ENCODE peak calls at places on chromosome X, in seven cellular contexts. H is SJSA1, M is neural progenitor cell, Q is pancreas, N is hepatocyte, Z is PC-3, A is uterus. X is an unnamed sample.

GRCh38 chrX:103151799-103152198 is 58.9 kb upstream of the NXF3 start:
- DNase-seq in H (no peak), M (no peak), Q (no peak), N (no peak), Z (peak; percentile 69), A (no peak), X (no peak)

GRCh38 chrX:72309297-72310071 is 3.8 kb upstream of the CITED1 start:
- DNase-seq in H (no peak), M (peak; percentile 24), Q (no peak), N (no peak), Z (no peak), A (no peak), X (no peak)

GRCh38 chrX:11899091-11899490 is 141.1 kb downstream of the MSL3 start:
- DNase-seq in H (peak; percentile 57), M (no peak), Q (no peak), N (no peak), Z (peak; percentile 91), A (no peak), X (no peak)

GRCh38 chrX:45771560-45772340 is 571.1 kb upstream of the DIPK2B start:
- DNase-seq in H (peak; percentile 75), M (no peak), Q (no peak), N (no peak), Z (peak; percentile 64), A (no peak), X (no peak)

GRCh38 chrX:11309220-11309619 is 16.0 kb downstream of the AMELX start:
- DNase-seq in H (no peak), M (peak; percentile 3), Q (no peak), N (no peak), Z (no peak), A (no peak), X (no peak)

GRCh38 chrX:132728296-132728695 is 230.1 kb downstream of the HS6ST2 start:
- DNase-seq in H (no peak), M (no peak), Q (no peak), N (no peak), Z (no peak), A (no peak), X (no peak)

GRCh38 chrX:14964500-14964899 is 91.3 kb downstream of the MOSPD2 start:
- DNase-seq in H (peak; percentile 48), M (no peak), Q (no peak), N (no peak), Z (peak; percentile 62), A (no peak), X (no peak)

GRCh38 chrX:35006361-35006760 is 63.8 kb downstream of the FAM47B start:
- DNase-seq in H (no peak), M (no peak), Q (no peak), N (no peak), Z (no peak), A (no peak), X (no peak)

GRCh38 chrX:12702509-12703091 is 88.6 kb upstream of the PRPS2 start:
- DNase-seq in H (no peak), M (peak; percentile 4), Q (peak; percentile 28), N (no peak), Z (peak; percentile 48), A (no peak), X (no peak)

GRCh38 chrX:34578237-34578636 is 78.8 kb downstream of the TMEM47 start:
- DNase-seq in H (peak; percentile 10), M (peak; percentile 41), Q (no peak), N (peak; percentile 64), Z (peak; percentile 57), A (no peak), X (no peak)

GRCh38 chrX:71163010-71163409 is 18.4 kb downstream of the NLGN3 start:
- DNase-seq in H (no peak), M (peak; percentile 44), Q (no peak), N (no peak), Z (no peak), A (no peak), X (no peak)

GRCh38 chrX:11089802-11090201 is 21.3 kb upstream of the HCCS start:
- DNase-seq in H (no peak), M (no peak), Q (no peak), N (no peak), Z (no peak), A (no peak), X (no peak)

GRCh38 chrX:137194164-137194563 is 160.4 kb upstream of the GPR101 start:
- DNase-seq in H (peak; percentile 12), M (peak; percentile 56), Q (peak; percentile 3), N (peak; percentile 24), Z (peak; percentile 72), A (no peak), X (no peak)

GRCh38 chrX:134604701-134605271 is 53.5 kb downstream of the PLAC1 start:
- DNase-seq in H (no peak), M (no peak), Q (peak; percentile 45), N (peak; percentile 27), Z (peak; percentile 51), A (no peak), X (no peak)

GRCh38 chrX:103248553-103248952 is 6.4 kb downstream of the TCEAL8 start:
- DNase-seq in H (no peak), M (no peak), Q (no peak), N (no peak), Z (peak; percentile 54), A (no peak), X (no peak)

GRCh38 chrX:107674480-107675364 is 46.4 kb downstream of the PRPS1 start:
- DNase-seq in H (peak; percentile 41), M (no peak), Q (no peak), N (peak; percentile 72), Z (no peak), A (peak; percentile 88), X (peak; percentile 88)

GRCh38 chrX:109974906-109975655 is 27.8 kb upstream of the TMEM164 start:
- DNase-seq in H (no peak), M (no peak), Q (no peak), N (no peak), Z (peak; percentile 3), A (no peak), X (no peak)

GRCh38 chrX:107571296-107571998 is 56.9 kb upstream of the PRPS1 start:
- DNase-seq in H (peak; percentile 66), M (no peak), Q (no peak), N (peak; percentile 32), Z (peak; percentile 88), A (no peak), X (peak; percentile 20)

GRCh38 chrX:136725446-136726104 is 55.2 kb downstream of the ARHGEF6 start:
- DNase-seq in H (no peak), M (no peak), Q (no peak), N (peak; percentile 10), Z (peak; percentile 50), A (peak; percentile 47), X (peak; percentile 63)

GRCh38 chrX:36909584-36909983 is 98.6 kb upstream of the FAM47C start:
- DNase-seq in H (no peak), M (no peak), Q (no peak), N (no peak), Z (no peak), A (no peak), X (no peak)

GRCh38 chrX:13168276-13168675 is 123.9 kb upstream of the FAM9C start:
- DNase-seq in H (no peak), M (no peak), Q (no peak), N (no peak), Z (no peak), A (no peak), X (no peak)

GRCh38 chrX:82732861-82733260 is 775.2 kb upstream of the POU3F4 start:
- DNase-seq in H (no peak), M (no peak), Q (no peak), N (no peak), Z (no peak), A (no peak), X (no peak)

DNA sequence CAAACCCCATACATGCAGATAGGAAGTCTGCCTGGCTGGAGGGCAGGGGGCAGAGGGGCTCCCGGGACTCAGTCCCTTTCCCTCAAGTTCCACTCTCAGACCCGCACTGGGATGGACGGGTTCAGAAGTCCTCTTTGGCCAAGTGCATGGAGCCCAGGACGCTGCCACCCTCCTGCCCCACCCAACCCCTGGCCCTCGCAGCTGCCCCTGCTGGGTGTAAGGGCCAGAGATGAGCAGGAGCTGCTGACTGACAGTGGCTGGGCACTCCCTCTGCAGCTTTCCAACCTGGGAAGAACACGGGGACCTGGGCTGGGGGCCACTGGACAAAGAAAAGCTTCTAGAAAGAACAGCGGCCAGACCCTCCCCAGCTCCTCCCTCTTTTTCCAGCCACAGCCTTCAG is 3.4 kb downstream of the L1CAM start:
- DNase-seq in H (no peak), M (no peak), Q (no peak), N (no peak), Z (no peak), A (no peak), X (no peak)
- H3K4me1 ChIP-seq in H (no peaks in the 10 kb centered on the region), M (peaks cover 17% of the 10 kb centered on the region), Q (no peaks in the 10 kb centered on the region), N (no peaks in the 10 kb centered on the region), Z (peaks cover 9% of the 10 kb centered on the region), A (peaks cover 4% of the 10 kb centered on the region), X (no peaks in the 10 kb centered on the region)

GRCh38 chrX:154720067-154720466 is 30.8 kb downstream of the GAB3 start:
- DNase-seq in H (no peak), M (no peak), Q (no peak), N (no peak), Z (peak; percentile 65), A (no peak), X (no peak)
- H3K4me1 ChIP-seq in H (peaks cover 28% of the 10 kb centered on the region), M (no peaks in the 10 kb centered on the region), Q (no peaks in the 10 kb centered on the region), N (no peaks in the 10 kb centered on the region), Z (peaks cover 26% of the 10 kb centered on the region), A (no peaks in the 10 kb centered on the region), X (no peaks in the 10 kb centered on the region)

DNA sequence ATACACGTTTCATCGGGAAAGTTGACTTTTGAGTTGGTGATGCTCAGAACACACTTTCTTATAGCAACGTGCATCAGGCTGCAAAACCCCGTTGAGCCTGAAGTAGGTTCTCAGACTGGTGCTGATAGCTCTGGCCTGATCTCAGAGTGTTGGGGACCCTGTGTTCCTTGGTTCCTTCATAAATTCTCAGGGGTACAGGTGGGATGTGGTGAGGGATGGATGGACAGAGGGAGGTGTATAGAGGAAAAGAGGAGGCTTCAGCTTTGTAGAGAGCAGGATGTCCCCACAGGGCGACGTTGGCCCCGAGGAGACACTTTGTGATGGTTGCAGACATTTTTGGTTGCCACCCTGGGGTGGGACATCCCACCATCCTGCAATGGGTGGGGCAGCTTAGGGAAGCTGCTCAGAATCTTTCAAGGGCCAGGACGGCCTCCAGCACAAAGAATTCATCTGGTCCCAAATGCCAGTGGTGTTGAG is 2.5 kb downstream of the CD99 start:
- DNase-seq in H (no peak), M (no peak), Q (no peak), N (no peak), Z (no peak), A (no peak), X (no peak)
- H3K4me1 ChIP-seq in H (peaks cover 59% of the 10 kb centered on the region), M (peaks cover 6% of the 10 kb centered on the region), Q (no peaks in the 10 kb centered on the region), N (peaks cover 56% of the 10 kb centered on the region), Z (peaks cover 32% of the 10 kb centered on the region), A (peaks cover 30% of the 10 kb centered on the region), X (peaks cover 45% of the 10 kb centered on the region)

DNA sequence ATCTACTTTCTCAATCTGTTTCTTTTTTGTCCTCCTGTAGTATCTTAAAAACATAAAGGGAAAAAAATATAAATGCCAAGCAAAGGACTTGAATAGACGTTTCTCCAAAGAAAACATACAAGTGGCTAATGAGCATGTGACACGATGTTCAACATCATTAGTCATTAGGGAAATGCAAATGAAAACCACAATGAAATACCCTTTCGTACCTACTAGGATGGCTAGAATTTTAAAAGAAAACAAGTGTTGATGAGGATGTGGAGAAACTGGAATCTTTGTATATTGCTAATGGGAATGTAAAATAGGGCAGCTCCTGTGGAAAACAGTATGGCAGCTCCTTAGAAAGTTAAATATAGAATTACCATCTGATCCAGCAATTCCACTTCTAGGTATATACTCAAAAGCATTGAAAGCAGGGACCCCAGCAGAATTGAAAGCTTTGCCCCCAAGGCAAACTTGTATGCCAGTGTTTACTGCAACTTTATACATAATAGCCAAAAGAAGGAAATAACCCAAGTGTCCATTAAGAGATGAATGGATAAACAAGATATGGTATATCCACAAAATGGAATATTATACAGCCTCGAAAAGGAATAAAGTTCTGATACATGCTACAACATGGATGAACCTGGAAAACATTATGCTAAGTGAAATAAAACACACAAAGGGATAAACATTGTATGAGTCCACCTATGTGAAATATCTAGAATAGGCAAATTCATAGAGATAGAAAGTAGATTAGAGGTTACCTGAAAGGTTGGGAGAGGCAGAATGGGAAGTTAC is 138.3 kb downstream of the SH3KBP1 start:
- DNase-seq in H (no peak), M (no peak), Q (no peak), N (no peak), Z (no peak), A (no peak), X (no peak)
- H3K4me1 ChIP-seq in H (no peaks in the 10 kb centered on the region), M (peaks cover 5% of the 10 kb centered on the region), Q (no peaks in the 10 kb centered on the region), N (no peaks in the 10 kb centered on the region), Z (no peaks in the 10 kb centered on the region), A (no peaks in the 10 kb centered on the region), X (no peaks in the 10 kb centered on the region)

X was measured in tibial artery.